ENCODE peak calls at places on chromosomes 11 and 22, in eight cellular contexts. T, X, V, M, U, G, H and S are unnamed samples.

GRCh38 chr11:106304274-106304673 is 226.8 kb downstream of the AASDHPPT start:
- DNase-seq in T (no peak), X (no peak), V (no peak), M (no peak), U (no peak), G (no peak), H (peak; percentile 7), S (no peak)

GRCh38 chr11:34492806-34493414 is 20.7 kb downstream of the ELF5 start:
- DNase-seq in T (peak; percentile 79), X (peak; percentile 65), V (peak; percentile 43), M (peak; percentile 64), U (peak; percentile 72), G (no peak), H (no peak), S (peak; percentile 66)

GRCh38 chr11:35523351-35523768 is 2.1 kb downstream of the PAMR1 start:
- DNase-seq in T (no peak), X (no peak), V (no peak), M (no peak), U (no peak), G (no peak), H (peak; percentile 21), S (no peak)

GRCh38 chr11:100927579-100927978 is 202.0 kb downstream of the PGR start:
- DNase-seq in T (no peak), X (no peak), V (no peak), M (no peak), U (no peak), G (no peak), H (no peak), S (no peak)

GRCh38 chr11:96905084-96905641 is 515.4 kb downstream of the JRKL start:
- DNase-seq in T (no peak), X (no peak), V (no peak), M (no peak), U (no peak), G (no peak), H (no peak), S (no peak)

GRCh38 chr11:66268953-66269906 is 791 bp downstream of the RAB1B start:
- DNase-seq in T (no peak), X (peak; percentile 34), V (no peak), M (no peak), U (no peak), G (no peak), H (no peak), S (no peak)

GRCh38 chr22:30822216-30823014 is 127.7 kb downstream of the OSBP2 start:
- DNase-seq in T (no peak), X (no peak), V (no peak), M (no peak), U (peak; percentile 16), G (no peak), H (no peak), S (no peak)

GRCh38 chr11:7469351-7469865 is 15.9 kb upstream of the OLFML1 start:
- DNase-seq in T (no peak), X (no peak), V (no peak), M (no peak), U (no peak), G (no peak), H (no peak), S (no peak)

GRCh38 chr22:47197735-47198500 is 435.5 kb downstream of the TBC1D22A start:
- DNase-seq in T (peak; percentile 18), X (no peak), V (no peak), M (no peak), U (no peak), G (no peak), H (no peak), S (no peak)

GRCh38 chr11:120399312-120399711 is 63.1 kb downstream of the ARHGEF12 start:
- DNase-seq in T (no peak), X (no peak), V (no peak), M (no peak), U (no peak), G (no peak), H (no peak), S (no peak)

GRCh38 chr22:49739138-49739537 is 88.5 kb downstream of the BRD1 start:
- DNase-seq in T (no peak), X (no peak), V (no peak), M (no peak), U (no peak), G (no peak), H (no peak), S (no peak)

GRCh38 chr22:46537221-46537945 is at the start of gene CELSR1:
- DNase-seq in T (no peak), X (no peak), V (no peak), M (peak; percentile 40), U (peak; percentile 29), G (peak; percentile 28), H (no peak), S (peak; percentile 72)

GRCh38 chr11:121907379-121907778 is 208.6 kb downstream of the BLID start:
- DNase-seq in T (no peak), X (no peak), V (no peak), M (no peak), U (no peak), G (no peak), H (no peak), S (no peak)

GRCh38 chr11:75105462-75105925 is 8.8 kb upstream of the OR2AT4 start:
- DNase-seq in T (no peak), X (peak; percentile 16), V (no peak), M (no peak), U (peak; percentile 22), G (no peak), H (no peak), S (no peak)

GRCh38 chr11:44305643-44306468 is 4.1 kb downstream of the ALX4 start:
- DNase-seq in T (no peak), X (peak; percentile 21), V (peak; percentile 54), M (peak; percentile 66), U (no peak), G (no peak), H (no peak), S (peak; percentile 65)

GRCh38 chr11:3735827-3736226 is 61.5 kb downstream of the NUP98 start:
- DNase-seq in T (no peak), X (no peak), V (no peak), M (no peak), U (no peak), G (no peak), H (no peak), S (no peak)

GRCh38 chr11:19597194-19597593 is 115.4 kb upstream of the NAV2 start:
- DNase-seq in T (no peak), X (no peak), V (no peak), M (no peak), U (no peak), G (no peak), H (peak; percentile 52), S (no peak)

GRCh38 chr11:61820174-61820573 is 3.4 kb upstream of the FADS1 start:
- DNase-seq in T (no peak), X (no peak), V (no peak), M (no peak), U (no peak), G (no peak), H (no peak), S (no peak)

GRCh38 chr11:19735512-19735911 is 22.9 kb downstream of the NAV2 start:
- DNase-seq in T (no peak), X (no peak), V (no peak), M (no peak), U (no peak), G (no peak), H (no peak), S (no peak)

GRCh38 chr22:40703731-40704130 is 24.4 kb downstream of the MCHR1 start:
- DNase-seq in T (no peak), X (no peak), V (no peak), M (no peak), U (no peak), G (no peak), H (no peak), S (no peak)

GRCh38 chr11:69252494-69252845 is 41.5 kb upstream of the MYEOV start:
- DNase-seq in T (no peak), X (no peak), V (no peak), M (no peak), U (no peak), G (no peak), H (no peak), S (no peak)

GRCh38 chr11:63831326-63831725 is 7.6 kb upstream of the MARK2 start:
- DNase-seq in T (no peak), X (no peak), V (no peak), M (no peak), U (no peak), G (no peak), H (no peak), S (no peak)
- TF ChIP-seq CTCF in T (no peak), X (no peak), V (no peak), M (no peak), U (no peak), G (no peak), H (no peak), S (no peak)

GRCh38 chr11:104531075-104531474 is 367.1 kb upstream of the PDGFD start:
- DNase-seq in T (no peak), X (peak; percentile 13), V (no peak), M (peak; percentile 1), U (no peak), G (no peak), H (no peak), S (peak; percentile 3)
- TF ChIP-seq CTCF in T (no peak), X (peak; percentile 17), V (no peak), M (no peak), U (peak; percentile 31), G (no peak), H (no peak), S (no peak)

GRCh38 chr11:131668867-131669780 is 298.7 kb downstream of the NTM start:
- DNase-seq in T (no peak), X (peak; percentile 56), V (peak; percentile 55), M (peak; percentile 6), U (peak; percentile 77), G (no peak), H (no peak), S (peak; percentile 74)
- TF ChIP-seq CTCF in T (peak; percentile 49), X (peak; percentile 85), V (peak; percentile 17), M (peak; percentile 63), U (peak; percentile 77), G (peak; percentile 65), H (peak; percentile 50), S (peak; percentile 52)

GRCh38 chr11:250740-251299 is 14.0 kb downstream of the PSMD13 start:
- DNase-seq in T (peak; percentile 43), X (peak; percentile 69), V (peak; percentile 50), M (peak; percentile 81), U (peak; percentile 57), G (peak; percentile 57), H (no peak), S (peak; percentile 71)

GRCh38 chr11:252666-253065 is 15.9 kb downstream of the PSMD13 start:
- DNase-seq in T (no peak), X (no peak), V (no peak), M (no peak), U (no peak), G (no peak), H (no peak), S (no peak)

GRCh38 chr11:251550-251949 is 14.8 kb downstream of the PSMD13 start:
- DNase-seq in T (no peak), X (peak; percentile 36), V (no peak), M (no peak), U (no peak), G (no peak), H (no peak), S (no peak)

GRCh38 chr11:250274-250673 is 13.5 kb downstream of the PSMD13 start:
- DNase-seq in T (no peak), X (no peak), V (no peak), M (no peak), U (no peak), G (no peak), H (no peak), S (no peak)

DNA sequence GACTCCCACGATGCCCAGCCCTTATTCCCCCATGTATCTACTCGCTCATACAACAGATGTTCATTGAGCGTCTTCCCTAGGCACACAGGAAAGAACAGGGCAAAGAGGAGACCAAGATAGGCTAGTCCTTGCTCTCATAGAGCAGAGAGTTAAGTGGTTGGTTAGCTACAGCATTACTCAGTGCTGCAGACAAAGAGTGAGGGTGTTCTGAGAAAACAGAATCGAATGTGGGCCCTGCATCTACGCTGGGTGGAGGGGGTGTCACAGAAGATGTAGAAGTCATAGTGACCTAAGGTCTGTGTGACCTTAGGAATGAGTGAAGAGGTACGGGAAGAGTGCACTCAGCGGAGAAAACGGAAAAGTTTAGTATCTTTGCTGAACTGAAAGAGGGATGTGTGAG is 12.3 kb downstream of the PSMD13 start:
- DNase-seq in T (no peak), X (no peak), V (no peak), M (no peak), U (no peak), G (no peak), H (no peak), S (no peak)
- TF ChIP-seq CTCF in T (no peak), X (no peak), V (no peak), M (no peak), U (no peak), G (no peak), H (no peak), S (no peak)